ENCODE peak calls at places on chromosome 1, in four cellular contexts. One of them, this sample, is unnamed.

GRCh38 chr1:51541313-51542050 is 22.4 kb upstream of the EPS15 start:
- DNase-seq in K562: no peak
- DNase-seq in HepG2: no peak
- DNase-seq in GM12878: no peak
- DNase-seq in this sample: no peak

GRCh38 chr1:110114784-110115183 is 2.5 kb downstream of the UBL4B start:
- DNase-seq in K562: no peak
- DNase-seq in HepG2: no peak
- DNase-seq in GM12878: no peak
- DNase-seq in this sample: no peak

GRCh38 chr1:227779021-227779441 is 36.4 kb upstream of the PRSS38 start:
- DNase-seq in K562: no peak
- DNase-seq in HepG2: no peak
- DNase-seq in GM12878: no peak
- DNase-seq in this sample: no peak

GRCh38 chr1:87093286-87093685 is 178.9 kb downstream of the HS2ST1 start:
- DNase-seq in K562: no peak
- DNase-seq in HepG2: no peak
- DNase-seq in GM12878: no peak
- DNase-seq in this sample: no peak

GRCh38 chr1:200992382-200993101 is 31.0 kb downstream of the KIF21B start:
- DNase-seq in K562: no peak
- DNase-seq in HepG2: no peak
- DNase-seq in GM12878: no peak
- DNase-seq in this sample: no peak

GRCh38 chr1:86708923-86709322 is 4.5 kb downstream of the SH3GLB1 start:
- DNase-seq in K562: no peak
- DNase-seq in HepG2: no peak
- DNase-seq in GM12878: no peak
- DNase-seq in this sample: no peak

GRCh38 chr1:171420810-171421209 is 64.5 kb upstream of the PRRC2C start:
- DNase-seq in K562: no peak
- DNase-seq in HepG2: no peak
- DNase-seq in GM12878: no peak
- DNase-seq in this sample: no peak

GRCh38 chr1:187696092-187696491 is 867.3 kb downstream of the PLA2G4A start:
- DNase-seq in K562: no peak
- DNase-seq in HepG2: no peak
- DNase-seq in GM12878: no peak
- DNase-seq in this sample: no peak

GRCh38 chr1:226202246-226202645 is 15.7 kb upstream of the ACBD3 start:
- DNase-seq in K562: no peak
- DNase-seq in HepG2: no peak
- DNase-seq in GM12878: no peak
- DNase-seq in this sample: no peak

GRCh38 chr1:54569339-54569738 is 21.3 kb downstream of the ACOT11 start:
- DNase-seq in K562: no peak
- DNase-seq in HepG2: no peak
- DNase-seq in GM12878: no peak
- DNase-seq in this sample: no peak

GRCh38 chr1:49104575-49104974 is 327.9 kb upstream of the BEND5 start:
- DNase-seq in K562: no peak
- DNase-seq in HepG2: no peak
- DNase-seq in GM12878: no peak
- DNase-seq in this sample: no peak

GRCh38 chr1:119032986-119033385 is 44.8 kb upstream of the TBX15 start:
- DNase-seq in K562: no peak
- DNase-seq in HepG2: no peak
- DNase-seq in GM12878: no peak
- DNase-seq in this sample: no peak

GRCh38 chr1:113811353-113811887 is 856 bp downstream of the RSBN1 start:
- DNase-seq in K562: peak
- DNase-seq in HepG2: peak
- DNase-seq in GM12878: no peak
- DNase-seq in this sample: peak

GRCh38 chr1:186617860-186618780 is 62.1 kb downstream of the PTGS2 start:
- DNase-seq in K562: no peak
- DNase-seq in HepG2: no peak
- DNase-seq in GM12878: peak
- DNase-seq in this sample: no peak

GRCh38 chr1:55002686-55003085 is 4.0 kb downstream of the BSND start:
- DNase-seq in K562: no peak
- DNase-seq in HepG2: no peak
- DNase-seq in GM12878: no peak
- DNase-seq in this sample: no peak

GRCh38 chr1:222084996-222085395 is 343.1 kb upstream of the DUSP10 start:
- DNase-seq in K562: no peak
- DNase-seq in HepG2: no peak
- DNase-seq in GM12878: no peak
- DNase-seq in this sample: no peak

GRCh38 chr1:71463144-71463543 is 382.3 kb upstream of the ZRANB2 start:
- DNase-seq in K562: no peak
- DNase-seq in HepG2: no peak
- DNase-seq in GM12878: no peak
- DNase-seq in this sample: no peak

GRCh38 chr1:79974659-79975058 is 968.1 kb upstream of the ADGRL4 start:
- DNase-seq in K562: no peak
- DNase-seq in HepG2: no peak
- DNase-seq in GM12878: no peak
- DNase-seq in this sample: no peak

GRCh38 chr1:156648951-156649350 is 7.0 kb downstream of the BCAN start:
- DNase-seq in K562: no peak
- DNase-seq in HepG2: no peak
- DNase-seq in GM12878: no peak
- DNase-seq in this sample: no peak

GRCh38 chr1:68103006-68103545 is 52.6 kb upstream of the DIRAS3 start:
- DNase-seq in K562: no peak
- DNase-seq in HepG2: no peak
- DNase-seq in GM12878: no peak
- DNase-seq in this sample: no peak

GRCh38 chr1:200628223-200628868 is 7.8 kb upstream of the KIF14 start:
- DNase-seq in K562: no peak
- DNase-seq in HepG2: no peak
- DNase-seq in GM12878: peak
- DNase-seq in this sample: no peak

GRCh38 chr1:119712342-119713038 is 756 bp downstream of the PHGDH start:
- DNase-seq in K562: peak
- DNase-seq in HepG2: peak
- DNase-seq in GM12878: no peak
- DNase-seq in this sample: peak

GRCh38 chr1:29416267-29416666 is 179.9 kb downstream of the PTPRU start:
- DNase-seq in K562: no peak
- DNase-seq in HepG2: no peak
- DNase-seq in GM12878: no peak
- DNase-seq in this sample: no peak

GRCh38 chr1:44158871-44159270 is 17.4 kb upstream of the KLF18 start:
- DNase-seq in K562: no peak
- DNase-seq in HepG2: no peak
- DNase-seq in GM12878: no peak
- DNase-seq in this sample: no peak

GRCh38 chr1:10633416-10633815 is 158.7 kb downstream of the PEX14 start:
- DNase-seq in K562: no peak
- DNase-seq in HepG2: no peak
- DNase-seq in GM12878: no peak
- DNase-seq in this sample: no peak

GRCh38 chr1:37859507-37860345 is at the start of gene MTF1:
- DNase-seq in K562: peak
- DNase-seq in HepG2: peak
- DNase-seq in GM12878: peak
- DNase-seq in this sample: peak

GRCh38 chr1:192453360-192454045 is 122.1 kb upstream of the RGS1 start:
- DNase-seq in K562: no peak
- DNase-seq in HepG2: no peak
- DNase-seq in GM12878: no peak
- DNase-seq in this sample: no peak
- TF ChIP-seq SP1 in K562: no peak
- TF ChIP-seq SP1 in HepG2: no peak
- TF ChIP-seq SP1 in GM12878: no peak
- TF ChIP-seq SP1 in this sample: no peak

DNA sequence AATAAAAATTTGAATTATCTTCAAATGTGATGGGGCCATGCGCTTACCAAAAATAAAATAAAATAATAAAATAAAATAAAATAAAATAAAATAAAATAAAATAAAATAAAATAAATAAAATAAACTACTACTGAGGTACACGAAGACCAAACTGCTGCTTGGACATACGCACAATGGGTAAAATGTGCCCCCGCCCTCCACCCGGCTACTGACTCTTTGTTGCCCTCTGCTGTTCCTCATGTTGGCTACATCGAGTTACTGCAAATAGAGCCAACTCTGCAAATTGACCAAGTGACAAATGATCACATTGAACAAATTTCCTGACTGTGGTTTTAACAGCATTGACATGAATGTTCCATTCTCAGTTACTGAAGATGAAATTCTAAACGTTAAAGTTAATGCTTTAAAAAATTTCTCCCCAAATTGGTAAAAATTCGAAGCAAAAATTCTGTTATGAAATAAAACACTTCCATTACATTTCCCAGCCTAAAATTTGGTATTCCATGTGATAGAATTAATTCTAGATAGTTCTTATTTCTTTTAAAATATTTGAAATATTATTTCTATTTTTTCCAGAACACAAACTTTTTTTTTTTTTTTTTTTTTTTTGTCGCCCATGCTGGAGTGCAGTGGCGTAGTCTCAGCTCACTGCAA is 18.8 kb upstream of the MAP1LC3C start:
- DNase-seq in K562: peak
- DNase-seq in HepG2: peak
- DNase-seq in GM12878: no peak
- DNase-seq in this sample: peak
- TF ChIP-seq FOXK2 in K562: no peak
- TF ChIP-seq FOXK2 in HepG2: no peak
- TF ChIP-seq FOXK2 in GM12878: no peak
- TF ChIP-seq FOXK2 in this sample: no peak

DNA sequence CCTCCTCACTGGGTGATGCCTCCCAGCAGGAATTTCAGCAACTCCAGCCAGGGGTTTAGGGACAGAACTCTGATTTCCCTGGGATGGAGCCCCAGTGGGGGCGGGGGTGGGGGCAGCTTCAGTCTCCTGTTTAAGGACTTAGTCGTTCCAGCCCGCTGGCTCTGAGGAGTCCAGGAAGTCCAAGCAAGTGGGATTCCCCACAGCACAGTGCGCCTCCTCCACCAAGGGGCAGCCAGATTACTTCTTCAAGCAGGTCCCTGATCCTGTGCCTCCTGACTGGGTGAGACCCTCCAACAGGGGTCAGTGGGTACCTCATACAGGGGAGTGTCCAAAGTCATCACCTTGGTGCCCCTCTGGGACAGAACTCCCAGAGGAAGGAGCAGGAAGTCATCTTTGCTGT is 1438.4 kb upstream of the B3GALT2 start:
- DNase-seq in K562: no peak
- DNase-seq in HepG2: no peak
- DNase-seq in GM12878: no peak
- DNase-seq in this sample: no peak
- TF ChIP-seq SP1 in K562: no peak
- TF ChIP-seq SP1 in HepG2: no peak
- TF ChIP-seq SP1 in GM12878: no peak
- TF ChIP-seq SP1 in this sample: no peak

DNA sequence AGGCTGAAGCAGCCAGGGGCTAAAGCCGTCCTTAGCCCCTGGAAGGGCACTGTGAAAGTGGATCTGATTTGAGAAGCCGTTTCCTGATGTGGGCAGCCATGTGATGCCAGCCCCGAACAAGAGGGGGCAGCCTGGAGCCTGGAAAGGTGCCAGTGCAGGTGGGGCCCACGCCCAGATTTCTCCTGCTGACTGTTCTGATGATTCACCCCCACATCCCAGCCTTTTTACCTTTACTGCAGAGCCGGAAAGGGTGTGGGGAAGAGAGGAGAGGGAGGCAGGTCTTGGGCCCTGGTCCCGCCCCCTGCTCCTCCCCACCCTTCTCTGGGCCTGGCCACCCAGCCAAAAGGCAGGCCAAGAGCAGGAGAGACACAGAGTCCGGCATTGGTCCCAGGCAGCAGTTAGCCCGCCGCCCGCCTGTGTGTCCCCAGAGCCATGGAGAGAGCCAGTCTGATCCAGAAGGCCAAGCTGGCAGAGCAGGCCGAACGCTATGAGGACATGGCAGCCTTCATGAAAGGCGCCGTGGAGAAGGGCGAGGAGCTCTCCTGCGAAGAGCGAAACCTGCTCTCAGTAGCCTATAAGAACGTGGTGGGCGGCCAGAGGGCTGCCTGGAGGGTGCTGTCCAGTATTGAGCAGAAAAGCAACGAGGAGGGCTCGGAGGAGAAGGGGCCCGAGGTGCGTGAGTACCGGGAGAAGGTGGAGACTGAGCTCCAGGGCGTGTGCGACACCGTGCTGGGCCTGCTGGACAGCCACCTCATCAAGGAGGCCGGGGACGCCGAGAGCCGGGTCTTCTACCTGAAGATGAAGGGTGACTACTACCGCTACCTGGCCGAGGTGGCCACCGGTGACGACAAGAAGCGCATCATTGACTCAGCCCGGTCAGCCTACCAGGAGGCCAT is at the start of gene SFN:
- DNase-seq in K562: peak
- DNase-seq in HepG2: peak
- DNase-seq in GM12878: no peak
- DNase-seq in this sample: peak
- TF ChIP-seq FOXK2 in K562: no peak
- TF ChIP-seq FOXK2 in HepG2: no peak
- TF ChIP-seq FOXK2 in GM12878: no peak
- TF ChIP-seq FOXK2 in this sample: no peak

GRCh38 chr1:92587445-92587844 is 100.7 kb upstream of the GFI1 start:
- DNase-seq in K562: no peak
- DNase-seq in HepG2: no peak
- DNase-seq in GM12878: peak
- DNase-seq in this sample: no peak

GRCh38 chr1:92585831-92586230 is 99.1 kb upstream of the GFI1 start:
- DNase-seq in K562: no peak
- DNase-seq in HepG2: no peak
- DNase-seq in GM12878: no peak
- DNase-seq in this sample: no peak

DNA sequence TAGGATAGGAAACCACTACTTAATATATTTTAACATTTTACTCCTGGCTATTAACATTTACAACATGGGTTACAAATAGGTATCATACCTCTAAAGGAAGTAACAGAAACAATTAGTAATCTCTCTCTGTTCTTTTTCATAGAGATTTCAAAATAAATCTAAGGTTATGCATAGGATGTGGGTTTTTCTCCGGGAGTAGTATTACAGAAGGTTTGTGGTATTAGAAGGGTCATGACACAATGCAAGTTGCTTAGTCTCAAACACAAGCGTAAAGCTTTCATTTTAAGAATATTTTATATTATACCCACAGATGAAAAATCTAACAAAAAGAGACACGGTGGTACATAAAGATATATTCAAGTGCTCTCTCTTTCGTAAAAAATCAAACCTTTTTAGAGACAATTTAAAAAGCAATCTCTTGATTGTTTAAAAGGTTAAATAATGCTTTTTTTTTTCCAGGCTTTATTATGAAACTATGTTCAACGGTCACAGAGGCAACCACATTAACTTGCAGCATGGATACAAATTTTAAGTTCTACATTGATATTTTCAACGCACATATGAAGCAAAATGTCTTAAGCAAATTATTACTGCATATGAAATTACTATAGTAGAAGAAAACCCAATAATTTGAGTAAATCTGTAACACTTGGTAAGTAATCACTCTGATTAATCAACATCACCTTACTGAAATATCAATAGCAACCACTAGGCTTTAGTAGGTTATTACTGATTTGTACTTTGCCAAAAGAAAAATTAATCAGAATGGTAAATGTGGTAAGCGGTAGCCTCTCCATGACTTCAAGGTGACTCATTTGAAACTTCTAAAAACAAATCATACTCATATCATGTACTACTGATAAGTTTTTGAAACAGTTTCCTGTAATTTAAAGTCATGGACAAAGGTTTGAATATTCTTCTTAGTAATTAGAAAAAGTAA is 97.4 kb upstream of the GFI1 start:
- DNase-seq in K562: no peak
- DNase-seq in HepG2: no peak
- DNase-seq in GM12878: peak
- DNase-seq in this sample: no peak
- TF ChIP-seq SP1 in K562: no peak
- TF ChIP-seq SP1 in HepG2: no peak
- TF ChIP-seq SP1 in GM12878: peak
- TF ChIP-seq SP1 in this sample: no peak

This sample was measured in HEK293T.